ENCODE peak calls at places on chromosomes 3 and 15, in eight cellular contexts. L is naive thymus-derived CD8-positive, alpha-beta T cell; Y is activated T-helper 1 cell treated with anti-CD3 and anti-CD28 coated beads, Interleukin-2, amount 50 U/mL, for 16 hours; R is neural crest cell; U is stimulated activated effector memory CD8-positive, alpha-beta T cell treated with anti-CD3 and anti-CD28 coated beads, Interleukin-12 subunit alpha, Interleukin-12 subunit beta, amount 100 ng/mL, for 72 hours; Z is CD4-positive, alpha-beta T cell; A is Jurkat, Clone E6-1; F is transverse colon. G is an unnamed sample.

GRCh38 chr3:85939026-85939616 is 980.3 kb downstream of the CADM2 start:
- DNase-seq in L (no peak), Y (no peak), R (no peak), U (no peak), Z (no peak), A (no peak), F (no peak), G (no peak)

GRCh38 chr15:78506971-78507830 is at the start of gene HYKK:
- DNase-seq in L (peak; percentile 71), Y (peak; percentile 57), R (peak; percentile 86), U (peak; percentile 84), Z (peak; percentile 53), A (peak; percentile 97), F (peak; percentile 94), G (peak; percentile 72)

GRCh38 chr3:50154840-50155490 is at the start of gene SEMA3F:
- DNase-seq in L (peak; percentile 61), Y (peak; percentile 59), R (peak; percentile 37), U (peak; percentile 73), Z (peak; percentile 57), A (peak; percentile 15), F (peak; percentile 80), G (peak; percentile 57)

GRCh38 chr3:21330293-21330692 is 420.7 kb downstream of the ZNF385D start:
- DNase-seq in L (no peak), Y (no peak), R (no peak), U (no peak), Z (no peak), A (no peak), F (no peak), G (no peak)

GRCh38 chr3:9067352-9067975 is 104.2 kb upstream of the RAD18 start:
- DNase-seq in L (peak; percentile 9), Y (no peak), R (peak; percentile 43), U (no peak), Z (no peak), A (peak; percentile 51), F (peak; percentile 41), G (no peak)

GRCh38 chr3:52682016-52682415 is 3.7 kb downstream of the PBRM1 start:
- DNase-seq in L (no peak), Y (peak; percentile 5), R (no peak), U (peak; percentile 62), Z (no peak), A (no peak), F (no peak), G (no peak)

GRCh38 chr3:60983906-60984305 is 267.3 kb downstream of the FHIT start:
- DNase-seq in L (no peak), Y (no peak), R (no peak), U (no peak), Z (no peak), A (no peak), F (no peak), G (no peak)

GRCh38 chr15:90873998-90874605 is 5.7 kb downstream of the FURIN start:
- DNase-seq in L (no peak), Y (no peak), R (no peak), U (no peak), Z (no peak), A (no peak), F (peak; percentile 32), G (no peak)

GRCh38 chr3:38137615-38138346 is 680 bp upstream of the MYD88 start:
- DNase-seq in L (no peak), Y (no peak), R (peak; percentile 12), U (peak; percentile 77), Z (no peak), A (no peak), F (peak; percentile 37), G (no peak)

GRCh38 chr15:88652456-88653199 is 13.8 kb downstream of the ISG20 start:
- DNase-seq in L (no peak), Y (no peak), R (no peak), U (no peak), Z (no peak), A (no peak), F (no peak), G (no peak)

GRCh38 chr3:196408565-196409300 is 23.5 kb downstream of the UBXN7 start:
- DNase-seq in L (no peak), Y (no peak), R (no peak), U (no peak), Z (no peak), A (no peak), F (no peak), G (no peak)

GRCh38 chr15:99707481-99708270 is 25.6 kb downstream of the LYSMD4 start:
- DNase-seq in L (peak; percentile 43), Y (no peak), R (no peak), U (no peak), Z (no peak), A (no peak), F (no peak), G (no peak)

GRCh38 chr3:188270423-188270972 is 116.5 kb downstream of the LPP start:
- DNase-seq in L (no peak), Y (no peak), R (no peak), U (no peak), Z (no peak), A (no peak), F (no peak), G (no peak)

GRCh38 chr15:65862682-65863081 is 6.6 kb upstream of the RAB11A start:
- DNase-seq in L (peak; percentile 68), Y (peak; percentile 28), R (peak; percentile 42), U (peak; percentile 76), Z (peak; percentile 44), A (peak; percentile 75), F (peak; percentile 40), G (peak; percentile 59)

GRCh38 chr3:115999001-115999400 is 375.7 kb downstream of the GAP43 start:
- DNase-seq in L (no peak), Y (no peak), R (no peak), U (no peak), Z (no peak), A (no peak), F (no peak), G (no peak)

GRCh38 chr3:172321035-172321434 is 127.2 kb downstream of the GHSR start:
- DNase-seq in L (no peak), Y (no peak), R (no peak), U (no peak), Z (no peak), A (no peak), F (no peak), G (no peak)

GRCh38 chr3:31191354-31191753 is 296.9 kb upstream of the GADL1 start:
- DNase-seq in L (no peak), Y (no peak), R (no peak), U (no peak), Z (no peak), A (no peak), F (no peak), G (no peak)